ENCODE peak calls at places on chromosome 15, in five cellular contexts. O is nephron progenitor cell, M is breast epithelium, E is HFFc6, S is BJ. Q is an unnamed sample.

GRCh38 chr15:97189152-97189551 is 771.4 kb upstream of the ARRDC4 start:
- DNase-seq in M (no peak), S (no peak), E (no peak), O (no peak), Q (peak)

GRCh38 chr15:61195116-61196002 is 33.7 kb downstream of the RORA start:
- DNase-seq in M (no peak), S (no peak), E (peak), O (no peak), Q (no peak)

GRCh38 chr15:89333011-89333860 is 1.4 kb downstream of the POLG start:
- DNase-seq in S (no peak), M (no peak), O (peak), E (no peak), Q (no peak)

GRCh38 chr15:92079047-92079446 is 225.5 kb downstream of the SLCO3A1 start:
- DNase-seq in O (no peak), S (no peak), E (no peak), M (no peak), Q (no peak)

GRCh38 chr15:28961391-28961790 is 75.6 kb downstream of the APBA2 start:
- DNase-seq in E (no peak), M (no peak), S (no peak), O (no peak), Q (no peak)

GRCh38 chr15:79140846-79141570 is 50.4 kb upstream of the RASGRF1 start:
- DNase-seq in M (no peak), S (no peak), E (no peak), O (no peak), Q (peak)

GRCh38 chr15:25176991-25177954 is 222.5 kb downstream of the SNRPN start:
- DNase-seq in M (peak), E (no peak), O (no peak), S (no peak), Q (no peak)

GRCh38 chr15:81176291-81176893 is 20.3 kb upstream of the IL16 start:
- DNase-seq in S (no peak), E (no peak), O (no peak), M (no peak), Q (no peak)

GRCh38 chr15:31324739-31325431 is 1.8 kb upstream of the KLF13 start:
- DNase-seq in M (no peak), S (no peak), E (no peak), O (no peak), Q (no peak)

GRCh38 chr15:69305204-69305931 is 6.7 kb downstream of the PAQR5 start:
- DNase-seq in O (no peak), M (no peak), S (peak), E (peak), Q (no peak)

GRCh38 chr15:34365073-34365825 is 1.7 kb downstream of the LPCAT4 start:
- DNase-seq in M (no peak), S (no peak), O (no peak), E (no peak), Q (no peak)

GRCh38 chr15:89125038-89125826 is 37.0 kb downstream of the ABHD2 start:
- DNase-seq in O (no peak), M (no peak), S (no peak), E (no peak), Q (no peak)

GRCh38 chr15:66996099-66996498 is 69.3 kb upstream of the SMAD3 start:
- DNase-seq in S (no peak), E (peak), M (no peak), O (no peak), Q (no peak)

GRCh38 chr15:33021806-33022389 is 172.6 kb downstream of the FMN1 start:
- DNase-seq in O (peak), E (peak), S (no peak), M (no peak), Q (no peak)

GRCh38 chr15:98400120-98400519 is 248.2 kb upstream of the IGF1R start:
- DNase-seq in E (no peak), S (no peak), M (no peak), O (no peak), Q (no peak)

GRCh38 chr15:85010472-85011209 is 29.0 kb downstream of the PDE8A start:
- DNase-seq in S (no peak), M (no peak), E (no peak), O (no peak), Q (no peak)

GRCh38 chr15:90306560-90306959 is 41.1 kb downstream of the NGRN start:
- DNase-seq in E (no peak), S (no peak), M (no peak), O (no peak), Q (no peak)

GRCh38 chr15:98398886-98399285 is 249.5 kb upstream of the IGF1R start:
- DNase-seq in E (no peak), S (no peak), M (no peak), O (no peak), Q (no peak)

GRCh38 chr15:40693904-40694705 is 869 bp upstream of the RAD51 start:
- DNase-seq in S (no peak), O (peak), E (peak), M (no peak), Q (no peak)

DNA sequence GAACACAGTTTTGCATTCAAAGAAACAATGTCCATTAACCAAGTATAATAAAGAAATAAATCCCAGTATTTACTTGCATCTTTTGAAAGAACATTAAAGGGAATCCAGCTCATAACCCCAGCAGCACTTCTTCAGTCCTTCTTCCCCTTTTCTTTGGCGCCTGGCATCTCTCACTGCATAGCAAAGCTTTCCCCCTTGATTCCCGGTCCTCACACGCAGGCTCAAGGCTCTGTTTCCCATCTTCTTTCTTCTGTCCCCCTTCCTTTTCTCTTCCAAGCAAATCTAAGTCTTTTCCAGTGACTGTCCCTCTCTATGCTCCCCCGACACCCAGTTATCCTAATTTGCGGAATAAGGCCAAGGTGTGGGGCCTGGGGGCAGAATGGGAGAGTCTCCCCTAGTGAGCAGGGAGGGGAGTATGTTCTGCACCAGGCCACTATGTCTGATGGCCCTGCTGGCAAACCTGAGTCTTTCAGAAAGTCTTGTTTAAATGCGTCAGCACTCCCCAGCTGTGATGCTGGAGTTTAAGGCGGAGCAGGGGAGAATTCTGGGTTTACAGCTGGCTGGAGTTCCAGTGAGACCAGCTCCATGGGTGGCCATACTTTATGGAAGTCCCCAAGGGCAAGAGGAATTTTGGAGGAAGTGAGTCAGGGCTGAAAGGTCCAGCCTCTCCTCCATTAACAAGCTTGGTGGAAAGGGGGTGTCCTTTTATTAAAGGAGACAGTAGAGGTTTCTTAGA is 42.1 kb downstream of the GOLGA6A start:
- DNase-seq in S (peak), E (peak), O (no peak), M (no peak), Q (no peak)
- TF ChIP-seq CTCF in S (no peak), E (peak), O (no peak), M (no peak), Q (no peak)

DNA sequence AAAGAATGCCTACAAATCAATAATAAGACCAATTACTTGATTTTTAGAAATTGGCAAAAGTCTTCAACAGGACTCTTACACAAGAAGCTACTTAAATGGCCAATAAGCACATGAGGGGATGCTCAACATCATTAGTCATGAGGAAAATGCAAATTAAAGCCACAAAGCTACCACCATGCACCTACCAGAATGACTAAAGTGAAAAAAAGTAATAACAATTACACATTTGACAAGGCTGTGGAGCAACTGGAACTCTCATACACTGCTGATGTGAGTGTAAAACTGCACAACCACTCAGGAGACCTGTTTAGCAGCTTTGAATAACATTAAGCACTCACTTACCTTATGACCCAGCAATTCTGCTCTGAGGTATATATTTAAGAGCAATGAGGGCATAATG is 68.4 kb downstream of the PPCDC start:
- DNase-seq in E (peak), M (no peak), S (no peak), O (no peak), Q (no peak)
- TF ChIP-seq CTCF in E (no peak), M (no peak), S (no peak), O (no peak), Q (no peak)

GRCh38 chr15:39628131-39628482 is 47.2 kb downstream of the THBS1 start:
- DNase-seq in E (no peak), O (no peak), S (no peak), M (no peak), Q (no peak)

GRCh38 chr15:39629376-39629775 is 48.5 kb downstream of the THBS1 start:
- DNase-seq in S (no peak), E (no peak), M (no peak), O (no peak), Q (no peak)

GRCh38 chr15:39629906-39630305 is 49.0 kb downstream of the THBS1 start:
- DNase-seq in E (no peak), M (no peak), O (no peak), S (no peak), Q (no peak)

GRCh38 chr15:39628821-39629220 is 47.9 kb downstream of the THBS1 start:
- DNase-seq in E (no peak), S (no peak), M (no peak), O (no peak), Q (no peak)

GRCh38 chr15:39631357-39631756 is 50.5 kb downstream of the THBS1 start:
- DNase-seq in O (no peak), S (no peak), M (no peak), E (peak), Q (no peak)
- TF ChIP-seq CTCF in O (no peak), S (no peak), M (no peak), E (no peak), Q (peak)

DNA sequence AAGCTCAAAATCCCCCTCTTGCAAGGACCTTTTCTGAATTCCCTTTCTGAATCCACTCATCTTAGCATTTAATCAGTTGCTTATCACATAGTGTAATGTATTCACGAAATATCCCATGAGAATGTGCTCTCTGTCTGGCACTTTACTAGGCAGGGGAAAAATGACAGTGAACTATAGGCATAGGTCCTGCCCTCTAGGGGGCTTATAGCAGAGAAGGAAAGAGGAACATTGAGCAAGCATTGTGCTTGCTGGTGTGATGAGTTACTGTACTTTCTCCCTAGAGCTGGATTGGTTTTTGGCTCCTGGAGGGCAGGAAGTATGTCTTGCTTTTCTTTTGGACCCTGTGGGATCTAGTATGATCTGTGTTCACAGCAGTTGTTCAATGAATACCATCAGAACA is 26.5 kb downstream of the DUOX2 start:
- DNase-seq in S (no peak), E (no peak), M (no peak), O (no peak), Q (no peak)
- TF ChIP-seq CTCF in S (no peak), E (no peak), M (no peak), O (no peak), Q (no peak)